ENCODE peak calls at places on chromosomes 5 and 9, in eight cellular contexts. R is astrocyte of the spinal cord, N is lower leg skin, Z is tibial nerve, E is foreskin keratinocyte, M is lower lobe of right lung, G is cardiac fibroblast, U is AG09319. C is an unnamed sample.

GRCh38 chr5:180494510-180495181 is 467 bp downstream of the CNOT6 start:
- DNase-seq in N (peak), U (no peak), E (no peak), Z (no peak), R (peak), M (peak), G (no peak), C (no peak)

GRCh38 chr9:106286249-106286648 is 576.7 kb upstream of the ZNF462 start:
- DNase-seq in Z (no peak), R (peak), U (no peak), M (no peak), G (no peak), N (no peak), E (no peak), C (no peak)

GRCh38 chr9:23824241-23825142 is 1.5 kb downstream of the ELAVL2 start:
- DNase-seq in G (no peak), R (peak), U (no peak), Z (no peak), E (no peak), M (no peak), N (no peak), C (no peak)

GRCh38 chr5:32767948-32768427 is 56.9 kb downstream of the NPR3 start:
- DNase-seq in U (peak), M (no peak), R (peak), G (peak), N (no peak), Z (no peak), E (peak), C (no peak)

GRCh38 chr5:178376906-178377582 is 144.4 kb upstream of the PHYKPL start:
- DNase-seq in G (no peak), M (no peak), E (no peak), N (no peak), R (no peak), Z (no peak), U (no peak), C (no peak)

GRCh38 chr9:129834489-129835127 is 467 bp downstream of the C9orf78 start:
- DNase-seq in N (no peak), U (no peak), R (peak), M (no peak), Z (no peak), G (no peak), E (no peak), C (no peak)

GRCh38 chr9:21561502-21561901 is 79.4 kb upstream of the IFNE start:
- DNase-seq in Z (no peak), R (no peak), G (no peak), N (no peak), E (no peak), U (no peak), M (no peak), C (no peak)

GRCh38 chr5:90645024-90645610 is 86.5 kb downstream of the ADGRV1 start:
- DNase-seq in Z (no peak), R (peak), U (no peak), G (no peak), N (no peak), E (no peak), M (no peak), C (no peak)

GRCh38 chr5:150329881-150330876 is 27.3 kb upstream of the TCOF1 start:
- DNase-seq in N (no peak), U (no peak), R (no peak), Z (no peak), M (no peak), G (no peak), E (no peak), C (no peak)

GRCh38 chr5:132272341-132273210 is 15.1 kb downstream of the PDLIM4 start:
- DNase-seq in N (no peak), R (peak), M (peak), Z (peak), G (peak), U (no peak), E (no peak), C (peak)

GRCh38 chr9:14066815-14067214 is 247.1 kb downstream of the NFIB start:
- DNase-seq in E (no peak), G (no peak), U (no peak), R (no peak), M (no peak), Z (no peak), N (no peak), C (no peak)

GRCh38 chr5:173835662-173836061 is 52.5 kb upstream of the CPEB4 start:
- DNase-seq in U (no peak), N (no peak), R (no peak), E (no peak), M (no peak), G (no peak), Z (no peak), C (no peak)

GRCh38 chr5:124536333-124536732 is 210.1 kb downstream of the ZNF608 start:
- DNase-seq in E (no peak), M (no peak), N (no peak), Z (no peak), U (no peak), R (no peak), G (peak), C (no peak)

GRCh38 chr9:97980918-97981827 is 2.0 kb upstream of the ANP32B start:
- DNase-seq in N (peak), U (no peak), E (no peak), M (no peak), Z (no peak), R (no peak), G (no peak), C (no peak)

GRCh38 chr5:429453-430188 is 13.4 kb upstream of the EXOC3 start:
- DNase-seq in G (peak), Z (no peak), R (peak), E (no peak), N (peak), M (no peak), U (peak), C (no peak)

GRCh38 chr5:37495210-37495609 is 116.1 kb downstream of the WDR70 start:
- DNase-seq in Z (no peak), G (peak), U (no peak), M (no peak), N (no peak), R (peak), E (no peak), C (no peak)

GRCh38 chr5:154242442-154242841 is 51.9 kb downstream of the GALNT10 start:
- DNase-seq in E (no peak), M (no peak), R (no peak), N (no peak), Z (no peak), G (no peak), U (no peak), C (no peak)

GRCh38 chr5:80282054-80282453 is 26.2 kb upstream of the SERINC5 start:
- DNase-seq in G (no peak), R (no peak), U (no peak), E (no peak), N (no peak), M (no peak), Z (no peak), C (no peak)

GRCh38 chr9:107707419-107707837 is 217.9 kb upstream of the KLF4 start:
- DNase-seq in E (peak), R (peak), N (no peak), Z (no peak), G (peak), M (no peak), U (peak), C (no peak)

GRCh38 chr9:112174223-112174964 is 703 bp downstream of the SUSD1 start:
- DNase-seq in R (peak), M (peak), U (no peak), E (no peak), N (peak), Z (no peak), G (peak), C (no peak)

GRCh38 chr5:179152144-179152895 is 92.1 kb downstream of the ZNF354C start:
- DNase-seq in Z (no peak), E (no peak), N (no peak), R (no peak), G (no peak), M (peak), U (no peak), C (no peak)

GRCh38 chr5:172902497-172903472 is 56.4 kb upstream of the RPL26L1 start:
- DNase-seq in M (peak), E (no peak), Z (peak), N (no peak), U (peak), R (peak), G (peak), C (no peak)

GRCh38 chr5:468401-468800 is 25.4 kb downstream of the EXOC3 start:
- DNase-seq in U (no peak), R (no peak), E (no peak), N (no peak), M (no peak), Z (no peak), G (no peak), C (no peak)

GRCh38 chr9:108722396-108722795 is 133.4 kb downstream of the ACTL7B start:
- DNase-seq in N (peak), G (peak), R (no peak), U (no peak), M (no peak), Z (no peak), E (no peak), C (no peak)

GRCh38 chr5:127785098-127785927 is 82.1 kb downstream of the CCDC192 start:
- DNase-seq in G (peak), Z (no peak), R (peak), E (peak), U (peak), N (no peak), M (no peak), C (no peak)

GRCh38 chr9:13445123-13445522 is 165.6 kb upstream of the MPDZ start:
- DNase-seq in N (no peak), R (no peak), Z (no peak), E (no peak), U (no peak), G (peak), M (no peak), C (no peak)

GRCh38 chr9:7147136-7148090 is 389.6 kb downstream of the KDM4C start:
- DNase-seq in G (no peak), U (no peak), M (no peak), E (no peak), N (no peak), R (peak), Z (no peak), C (no peak)

GRCh38 chr5:135013445-135013844 is 20.6 kb downstream of the PITX1 start:
- DNase-seq in U (no peak), G (no peak), M (no peak), R (no peak), Z (no peak), N (no peak), E (no peak), C (no peak)

GRCh38 chr5:89277791-89278190 is 394.8 kb upstream of the MEF2C start:
- DNase-seq in U (no peak), Z (no peak), M (no peak), N (no peak), E (peak), R (peak), G (peak), C (no peak)

GRCh38 chr9:87683751-87684626 is 41.9 kb upstream of the CTSL start:
- DNase-seq in G (no peak), U (no peak), E (no peak), R (no peak), N (no peak), Z (no peak), M (no peak), C (no peak)
- TF ChIP-seq CTCF in G (no peak), U (no peak), E (no peak), R (no peak), N (no peak), Z (no peak), M (no peak), C (no peak)

GRCh38 chr5:2736872-2737271 is 14.6 kb downstream of the IRX2 start:
- DNase-seq in N (no peak), R (no peak), E (no peak), U (no peak), Z (no peak), G (no peak), M (no peak), C (no peak)
- TF ChIP-seq CTCF in N (no peak), R (no peak), E (no peak), U (no peak), Z (no peak), G (no peak), M (no peak), C (no peak)

GRCh38 chr9:33044677-33045282 is 19.7 kb downstream of the DNAJA1 start:
- DNase-seq in Z (no peak), N (no peak), U (no peak), R (peak), M (no peak), G (peak), E (no peak), C (no peak)
- TF ChIP-seq CTCF in Z (no peak), N (no peak), U (peak), R (peak), M (peak), G (peak), E (peak), C (no peak)

GRCh38 chr5:7816535-7816901 is 34.4 kb downstream of the CFAP90 start:
- DNase-seq in M (no peak), R (no peak), G (no peak), Z (no peak), N (no peak), U (no peak), E (no peak), C (no peak)
- TF ChIP-seq CTCF in M (peak), R (no peak), G (no peak), Z (no peak), N (no peak), U (no peak), E (no peak), C (no peak)

GRCh38 chr5:126100767-126101166 is 322.4 kb upstream of the GRAMD2B start:
- DNase-seq in G (peak), E (no peak), N (no peak), Z (no peak), R (no peak), U (no peak), M (no peak), C (no peak)
- TF ChIP-seq CTCF in G (peak), E (peak), N (no peak), Z (no peak), R (peak), U (peak), M (peak), C (no peak)

C was measured in vagina.